ENCODE peak calls at places on chromosomes 12 and 14, in seven cellular contexts. T is iPS-NIHi11, Z is lung, J is KBM-7, V is heart right ventricle, O is kidney tubule cell, W is choroid plexus epithelial cell. A is an unnamed sample.

GRCh38 chr12:58877243-58877743 is 43.0 kb downstream of the LRIG3 start:
- DNase-seq in T (no peak), Z (peak; percentile 54), J (no peak), V (no peak), O (peak; percentile 94), W (peak; percentile 97), A (no peak)

GRCh38 chr12:86710110-86710509 is 453.9 kb upstream of the MGAT4C start:
- DNase-seq in T (no peak), Z (no peak), J (no peak), V (no peak), O (peak; percentile 46), W (peak; percentile 38), A (no peak)

GRCh38 chr12:52848661-52849255 is at the start of gene KRT78:
- DNase-seq in T (no peak), Z (no peak), J (no peak), V (no peak), O (no peak), W (no peak), A (no peak)

GRCh38 chr14:91745329-91745728 is 13.4 kb upstream of the CATSPERB start:
- DNase-seq in T (no peak), Z (no peak), J (no peak), V (no peak), O (no peak), W (peak; percentile 3), A (no peak)

GRCh38 chr14:104268295-104268694 is 129.9 kb downstream of the KIF26A start:
- DNase-seq in T (no peak), Z (no peak), J (no peak), V (no peak), O (no peak), W (no peak), A (no peak)

GRCh38 chr12:121992059-121992879 is 29.4 kb upstream of the BCL7A start:
- DNase-seq in T (no peak), Z (peak; percentile 82), J (peak; percentile 60), V (no peak), O (peak; percentile 97), W (peak; percentile 99), A (no peak)

GRCh38 chr14:105060751-105061427 is 4.3 kb downstream of the GPR132 start:
- DNase-seq in T (peak; percentile 35), Z (no peak), J (peak; percentile 72), V (peak; percentile 17), O (no peak), W (no peak), A (peak; percentile 63)

GRCh38 chr14:86777950-86778602 is 1214.9 kb downstream of the GALC start:
- DNase-seq in T (no peak), Z (no peak), J (no peak), V (no peak), O (peak; percentile 67), W (peak; percentile 83), A (no peak)

GRCh38 chr14:35366048-35366428 is 38.5 kb downstream of the NFKBIA start:
- DNase-seq in T (no peak), Z (no peak), J (no peak), V (no peak), O (peak; percentile 60), W (no peak), A (no peak)

GRCh38 chr12:79936670-79937069 is 1.8 kb upstream of the PPP1R12A start:
- DNase-seq in T (no peak), Z (no peak), J (no peak), V (no peak), O (peak; percentile 23), W (no peak), A (peak; percentile 2)

GRCh38 chr12:101857043-101857558 is 20.3 kb upstream of the DRAM1 start:
- DNase-seq in T (no peak), Z (no peak), J (peak; percentile 51), V (no peak), O (peak; percentile 85), W (peak; percentile 89), A (peak; percentile 77)

GRCh38 chr12:50246159-50246865 is 37.0 kb downstream of the LIMA1 start:
- DNase-seq in T (no peak), Z (no peak), J (no peak), V (no peak), O (peak; percentile 31), W (no peak), A (no peak)

GRCh38 chr12:26938660-26939185 is 453 bp downstream of the FGFR1OP2 start:
- DNase-seq in T (no peak), Z (peak; percentile 33), J (no peak), V (no peak), O (no peak), W (no peak), A (no peak)

GRCh38 chr12:29863665-29864064 is 79.9 kb upstream of the TMTC1 start:
- DNase-seq in T (no peak), Z (no peak), J (no peak), V (no peak), O (no peak), W (no peak), A (no peak)

GRCh38 chr12:45314770-45315169 is 98.9 kb downstream of the ANO6 start:
- DNase-seq in T (no peak), Z (no peak), J (no peak), V (no peak), O (no peak), W (no peak), A (no peak)

GRCh38 chr12:10175849-10176641 is 2.8 kb upstream of the TMEM52B start:
- DNase-seq in T (no peak), Z (no peak), J (no peak), V (no peak), O (peak; percentile 33), W (no peak), A (no peak)

GRCh38 chr14:26917086-26917485 is 319.3 kb upstream of the NOVA1 start:
- DNase-seq in T (peak; percentile 31), Z (no peak), J (peak; percentile 3), V (peak; percentile 16), O (peak; percentile 57), W (peak; percentile 71), A (no peak)

GRCh38 chr12:92465786-92466185 is 237.0 kb upstream of the PLEKHG7 start:
- DNase-seq in T (no peak), Z (no peak), J (no peak), V (no peak), O (no peak), W (no peak), A (no peak)

GRCh38 chr12:39095636-39096330 is 190.4 kb upstream of the CPNE8 start:
- DNase-seq in T (no peak), Z (no peak), J (no peak), V (no peak), O (no peak), W (no peak), A (no peak)

GRCh38 chr14:77458249-77458950 is 507 bp downstream of the AHSA1 start:
- DNase-seq in T (peak; percentile 28), Z (no peak), J (peak; percentile 65), V (no peak), O (peak; percentile 54), W (peak; percentile 43), A (peak; percentile 16)